ENCODE peak calls at places on chromosomes 5 and 9, in seven cellular contexts. One of them, this sample, is unnamed.
A peak's percentile ranks its signal among the peaks of the same experiment; 100 is the strongest.

GRCh38 chr5:68379275-68380026 is 163.9 kb downstream of the PIK3R1 start:
- DNase-seq in posterior vena cava: no peak
- DNase-seq in MM.1S: no peak
- DNase-seq in T-helper 9 cell: no peak
- DNase-seq in nucleus accumbens: no peak
- DNase-seq in CD8-positive, alpha-beta memory T cell: no peak
- DNase-seq in H54: no peak
- DNase-seq in this sample: no peak

GRCh38 chr9:129280236-129281231 is 102.5 kb upstream of the IER5L start:
- DNase-seq in MM.1S: no peak
- DNase-seq in CD8-positive, alpha-beta memory T cell: no peak
- DNase-seq in H54: no peak
- DNase-seq in T-helper 9 cell: no peak
- DNase-seq in nucleus accumbens: no peak
- DNase-seq in posterior vena cava: peak; percentile 68
- DNase-seq in this sample: no peak

GRCh38 chr5:178672635-178673034 is 45.8 kb upstream of the CLK4 start:
- DNase-seq in H54: no peak
- DNase-seq in nucleus accumbens: no peak
- DNase-seq in T-helper 9 cell: no peak
- DNase-seq in MM.1S: no peak
- DNase-seq in posterior vena cava: no peak
- DNase-seq in CD8-positive, alpha-beta memory T cell: no peak
- DNase-seq in this sample: no peak

GRCh38 chr9:128384801-128385492 is 13.8 kb downstream of the URM1 start:
- DNase-seq in nucleus accumbens: no peak
- DNase-seq in H54: no peak
- DNase-seq in MM.1S: no peak
- DNase-seq in posterior vena cava: no peak
- DNase-seq in T-helper 9 cell: no peak
- DNase-seq in CD8-positive, alpha-beta memory T cell: no peak
- DNase-seq in this sample: no peak

GRCh38 chr5:113176734-113177133 is 200.1 kb downstream of the DCP2 start:
- DNase-seq in H54: no peak
- DNase-seq in T-helper 9 cell: no peak
- DNase-seq in posterior vena cava: no peak
- DNase-seq in nucleus accumbens: no peak
- DNase-seq in MM.1S: no peak
- DNase-seq in CD8-positive, alpha-beta memory T cell: no peak
- DNase-seq in this sample: no peak

GRCh38 chr5:4879693-4880303 is 260.3 kb upstream of the ADAMTS16 start:
- DNase-seq in nucleus accumbens: peak; percentile 30
- DNase-seq in MM.1S: peak; percentile 56
- DNase-seq in T-helper 9 cell: no peak
- DNase-seq in posterior vena cava: peak; percentile 91
- DNase-seq in CD8-positive, alpha-beta memory T cell: no peak
- DNase-seq in H54: peak; percentile 78
- DNase-seq in this sample: peak; percentile 80

GRCh38 chr5:37184748-37185364 is 64.3 kb downstream of the CPLANE1 start:
- DNase-seq in nucleus accumbens: no peak
- DNase-seq in CD8-positive, alpha-beta memory T cell: no peak
- DNase-seq in T-helper 9 cell: no peak
- DNase-seq in H54: no peak
- DNase-seq in MM.1S: no peak
- DNase-seq in posterior vena cava: no peak
- DNase-seq in this sample: no peak

GRCh38 chr9:26727471-26727870 is 165.1 kb downstream of the CAAP1 start:
- DNase-seq in T-helper 9 cell: no peak
- DNase-seq in nucleus accumbens: no peak
- DNase-seq in MM.1S: peak; percentile 41
- DNase-seq in CD8-positive, alpha-beta memory T cell: no peak
- DNase-seq in posterior vena cava: no peak
- DNase-seq in H54: no peak
- DNase-seq in this sample: no peak

GRCh38 chr5:16304846-16305245 is 125.3 kb upstream of the MARCHF11 start:
- DNase-seq in posterior vena cava: no peak
- DNase-seq in MM.1S: no peak
- DNase-seq in T-helper 9 cell: no peak
- DNase-seq in CD8-positive, alpha-beta memory T cell: no peak
- DNase-seq in H54: peak; percentile 12
- DNase-seq in nucleus accumbens: no peak
- DNase-seq in this sample: peak; percentile 71

GRCh38 chr5:139501376-139501775 is 18.8 kb upstream of the STING1 start:
- DNase-seq in posterior vena cava: no peak
- DNase-seq in H54: no peak
- DNase-seq in MM.1S: no peak
- DNase-seq in CD8-positive, alpha-beta memory T cell: no peak
- DNase-seq in nucleus accumbens: no peak
- DNase-seq in T-helper 9 cell: no peak
- DNase-seq in this sample: no peak

GRCh38 chr9:89848060-89849040 is 243.5 kb downstream of the GADD45G start:
- DNase-seq in T-helper 9 cell: no peak
- DNase-seq in H54: no peak
- DNase-seq in CD8-positive, alpha-beta memory T cell: no peak
- DNase-seq in posterior vena cava: peak; percentile 46
- DNase-seq in MM.1S: no peak
- DNase-seq in nucleus accumbens: no peak
- DNase-seq in this sample: no peak

GRCh38 chr5:87751801-87752200 is 339.1 kb upstream of the CCNH start:
- DNase-seq in H54: no peak
- DNase-seq in MM.1S: no peak
- DNase-seq in CD8-positive, alpha-beta memory T cell: no peak
- DNase-seq in posterior vena cava: no peak
- DNase-seq in nucleus accumbens: no peak
- DNase-seq in T-helper 9 cell: no peak
- DNase-seq in this sample: no peak

GRCh38 chr5:54673523-54674225 is 156.1 kb downstream of the SNX18 start:
- DNase-seq in MM.1S: peak; percentile 95
- DNase-seq in posterior vena cava: peak; percentile 87
- DNase-seq in nucleus accumbens: no peak
- DNase-seq in CD8-positive, alpha-beta memory T cell: peak; percentile 17
- DNase-seq in T-helper 9 cell: peak; percentile 4
- DNase-seq in H54: no peak
- DNase-seq in this sample: no peak

GRCh38 chr5:107213025-107213424 is 457.7 kb downstream of the EFNA5 start:
- DNase-seq in MM.1S: no peak
- DNase-seq in CD8-positive, alpha-beta memory T cell: no peak
- DNase-seq in T-helper 9 cell: no peak
- DNase-seq in posterior vena cava: no peak
- DNase-seq in H54: no peak
- DNase-seq in nucleus accumbens: no peak
- DNase-seq in this sample: no peak

GRCh38 chr5:172411423-172412111 is 42.8 kb downstream of the SH3PXD2B start:
- DNase-seq in T-helper 9 cell: no peak
- DNase-seq in MM.1S: no peak
- DNase-seq in H54: no peak
- DNase-seq in CD8-positive, alpha-beta memory T cell: no peak
- DNase-seq in nucleus accumbens: no peak
- DNase-seq in posterior vena cava: peak; percentile 84
- DNase-seq in this sample: no peak

This sample was measured in HT1080.